ENCODE peak calls at places on chromosome 5, in ten cellular contexts. One of them, this sample, is unnamed.

GRCh38 chr5:118705931-118706330 is 282.4 kb downstream of the DTWD2 start:
- DNase-seq in cardiac muscle cell: no peak
- DNase-seq in right atrium auricular region: no peak
- DNase-seq in mucosa of descending colon: no peak
- DNase-seq in left ventricle myocardium inferior: no peak
- DNase-seq in astrocyte of the spinal cord: no peak
- DNase-seq in CD8-positive, alpha-beta T cell: no peak
- DNase-seq in stomach: no peak
- DNase-seq in cardiac fibroblast: no peak
- DNase-seq in heart right ventricle: no peak
- DNase-seq in this sample: no peak

GRCh38 chr5:150289551-150290390 is at the start of gene CAMK2A:
- DNase-seq in cardiac muscle cell: no peak
- DNase-seq in right atrium auricular region: no peak
- DNase-seq in mucosa of descending colon: no peak
- DNase-seq in left ventricle myocardium inferior: no peak
- DNase-seq in astrocyte of the spinal cord: no peak
- DNase-seq in CD8-positive, alpha-beta T cell: no peak
- DNase-seq in stomach: no peak
- DNase-seq in cardiac fibroblast: no peak
- DNase-seq in heart right ventricle: no peak
- DNase-seq in this sample: no peak

GRCh38 chr5:15550502-15551115 is 50.6 kb downstream of the FBXL7 start:
- DNase-seq in cardiac muscle cell: no peak
- DNase-seq in right atrium auricular region: no peak
- DNase-seq in mucosa of descending colon: no peak
- DNase-seq in left ventricle myocardium inferior: peak; percentile 15
- DNase-seq in astrocyte of the spinal cord: no peak
- DNase-seq in CD8-positive, alpha-beta T cell: no peak
- DNase-seq in stomach: no peak
- DNase-seq in cardiac fibroblast: peak; percentile 79
- DNase-seq in heart right ventricle: no peak
- DNase-seq in this sample: peak; percentile 69

GRCh38 chr5:50929174-50929573 is 262.7 kb downstream of the PARP8 start:
- DNase-seq in cardiac muscle cell: no peak
- DNase-seq in right atrium auricular region: no peak
- DNase-seq in mucosa of descending colon: no peak
- DNase-seq in left ventricle myocardium inferior: no peak
- DNase-seq in astrocyte of the spinal cord: no peak
- DNase-seq in CD8-positive, alpha-beta T cell: no peak
- DNase-seq in stomach: no peak
- DNase-seq in cardiac fibroblast: no peak
- DNase-seq in heart right ventricle: no peak
- DNase-seq in this sample: no peak

GRCh38 chr5:78508231-78508765 is 140.3 kb downstream of the LHFPL2 start:
- DNase-seq in cardiac muscle cell: peak; percentile 61
- DNase-seq in right atrium auricular region: no peak
- DNase-seq in mucosa of descending colon: no peak
- DNase-seq in left ventricle myocardium inferior: no peak
- DNase-seq in astrocyte of the spinal cord: no peak
- DNase-seq in CD8-positive, alpha-beta T cell: no peak
- DNase-seq in stomach: no peak
- DNase-seq in cardiac fibroblast: peak; percentile 54
- DNase-seq in heart right ventricle: no peak
- DNase-seq in this sample: no peak

GRCh38 chr5:109907751-109908150 is 218.0 kb downstream of the MAN2A1 start:
- DNase-seq in cardiac muscle cell: no peak
- DNase-seq in right atrium auricular region: no peak
- DNase-seq in mucosa of descending colon: no peak
- DNase-seq in left ventricle myocardium inferior: no peak
- DNase-seq in astrocyte of the spinal cord: peak; percentile 64
- DNase-seq in CD8-positive, alpha-beta T cell: no peak
- DNase-seq in stomach: no peak
- DNase-seq in cardiac fibroblast: peak; percentile 59
- DNase-seq in heart right ventricle: no peak
- DNase-seq in this sample: peak; percentile 78

GRCh38 chr5:24816206-24816605 is 171.4 kb upstream of the CDH10 start:
- DNase-seq in cardiac muscle cell: no peak
- DNase-seq in right atrium auricular region: no peak
- DNase-seq in mucosa of descending colon: no peak
- DNase-seq in left ventricle myocardium inferior: no peak
- DNase-seq in astrocyte of the spinal cord: peak; percentile 1
- DNase-seq in CD8-positive, alpha-beta T cell: no peak
- DNase-seq in stomach: no peak
- DNase-seq in cardiac fibroblast: no peak
- DNase-seq in heart right ventricle: no peak
- DNase-seq in this sample: no peak

GRCh38 chr5:145619806-145620205 is 215.3 kb downstream of the PRELID2 start:
- DNase-seq in cardiac muscle cell: no peak
- DNase-seq in right atrium auricular region: no peak
- DNase-seq in mucosa of descending colon: no peak
- DNase-seq in left ventricle myocardium inferior: no peak
- DNase-seq in astrocyte of the spinal cord: no peak
- DNase-seq in CD8-positive, alpha-beta T cell: no peak
- DNase-seq in stomach: no peak
- DNase-seq in cardiac fibroblast: no peak
- DNase-seq in heart right ventricle: no peak
- DNase-seq in this sample: no peak

GRCh38 chr5:103918668-103919367 is 356.2 kb upstream of the NUDT12 start:
- DNase-seq in cardiac muscle cell: no peak
- DNase-seq in right atrium auricular region: no peak
- DNase-seq in mucosa of descending colon: no peak
- DNase-seq in left ventricle myocardium inferior: no peak
- DNase-seq in astrocyte of the spinal cord: peak; percentile 80
- DNase-seq in CD8-positive, alpha-beta T cell: no peak
- DNase-seq in stomach: no peak
- DNase-seq in cardiac fibroblast: no peak
- DNase-seq in heart right ventricle: no peak
- DNase-seq in this sample: no peak

GRCh38 chr5:125695994-125696679 is 727.1 kb upstream of the GRAMD2B start:
- DNase-seq in cardiac muscle cell: no peak
- DNase-seq in right atrium auricular region: no peak
- DNase-seq in mucosa of descending colon: no peak
- DNase-seq in left ventricle myocardium inferior: no peak
- DNase-seq in astrocyte of the spinal cord: peak; percentile 70
- DNase-seq in CD8-positive, alpha-beta T cell: no peak
- DNase-seq in stomach: no peak
- DNase-seq in cardiac fibroblast: peak; percentile 43
- DNase-seq in heart right ventricle: no peak
- DNase-seq in this sample: peak; percentile 76

GRCh38 chr5:156402387-156402921 is 75.5 kb downstream of the SGCD start:
- DNase-seq in cardiac muscle cell: no peak
- DNase-seq in right atrium auricular region: no peak
- DNase-seq in mucosa of descending colon: no peak
- DNase-seq in left ventricle myocardium inferior: no peak
- DNase-seq in astrocyte of the spinal cord: no peak
- DNase-seq in CD8-positive, alpha-beta T cell: peak; percentile 4
- DNase-seq in stomach: no peak
- DNase-seq in cardiac fibroblast: no peak
- DNase-seq in heart right ventricle: no peak
- DNase-seq in this sample: no peak

GRCh38 chr5:52560366-52560765 is 227.3 kb upstream of the ITGA1 start:
- DNase-seq in cardiac muscle cell: peak; percentile 31
- DNase-seq in right atrium auricular region: no peak
- DNase-seq in mucosa of descending colon: no peak
- DNase-seq in left ventricle myocardium inferior: no peak
- DNase-seq in astrocyte of the spinal cord: peak; percentile 4
- DNase-seq in CD8-positive, alpha-beta T cell: no peak
- DNase-seq in stomach: no peak
- DNase-seq in cardiac fibroblast: no peak
- DNase-seq in heart right ventricle: no peak
- DNase-seq in this sample: peak; percentile 6
- TF ChIP-seq CTCF in cardiac muscle cell: no peak
- TF ChIP-seq CTCF in right atrium auricular region: no peak
- TF ChIP-seq CTCF in mucosa of descending colon: no peak
- TF ChIP-seq CTCF in left ventricle myocardium inferior: no peak
- TF ChIP-seq CTCF in astrocyte of the spinal cord: no peak
- TF ChIP-seq CTCF in CD8-positive, alpha-beta T cell: no peak
- TF ChIP-seq CTCF in stomach: no peak
- TF ChIP-seq CTCF in cardiac fibroblast: no peak
- TF ChIP-seq CTCF in heart right ventricle: no peak
- TF ChIP-seq CTCF in this sample: no peak

GRCh38 chr5:98455660-98456059 is 317.8 kb upstream of the RGMB start:
- DNase-seq in cardiac muscle cell: no peak
- DNase-seq in right atrium auricular region: no peak
- DNase-seq in mucosa of descending colon: no peak
- DNase-seq in left ventricle myocardium inferior: no peak
- DNase-seq in astrocyte of the spinal cord: peak; percentile 59
- DNase-seq in CD8-positive, alpha-beta T cell: no peak
- DNase-seq in stomach: no peak
- DNase-seq in cardiac fibroblast: peak; percentile 17
- DNase-seq in heart right ventricle: no peak
- DNase-seq in this sample: peak; percentile 88

GRCh38 chr5:98454407-98454806 is 319.1 kb upstream of the RGMB start:
- DNase-seq in cardiac muscle cell: no peak
- DNase-seq in right atrium auricular region: no peak
- DNase-seq in mucosa of descending colon: no peak
- DNase-seq in left ventricle myocardium inferior: no peak
- DNase-seq in astrocyte of the spinal cord: peak; percentile 27
- DNase-seq in CD8-positive, alpha-beta T cell: no peak
- DNase-seq in stomach: no peak
- DNase-seq in cardiac fibroblast: peak; percentile 43
- DNase-seq in heart right ventricle: no peak
- DNase-seq in this sample: peak; percentile 58

GRCh38 chr5:98458004-98458403 is 315.5 kb upstream of the RGMB start:
- DNase-seq in cardiac muscle cell: no peak
- DNase-seq in right atrium auricular region: no peak
- DNase-seq in mucosa of descending colon: no peak
- DNase-seq in left ventricle myocardium inferior: no peak
- DNase-seq in astrocyte of the spinal cord: peak; percentile 92
- DNase-seq in CD8-positive, alpha-beta T cell: no peak
- DNase-seq in stomach: no peak
- DNase-seq in cardiac fibroblast: peak; percentile 41
- DNase-seq in heart right ventricle: no peak
- DNase-seq in this sample: peak; percentile 65

GRCh38 chr5:98453309-98453708 is 320.2 kb upstream of the RGMB start:
- DNase-seq in cardiac muscle cell: no peak
- DNase-seq in right atrium auricular region: no peak
- DNase-seq in mucosa of descending colon: no peak
- DNase-seq in left ventricle myocardium inferior: no peak
- DNase-seq in astrocyte of the spinal cord: no peak
- DNase-seq in CD8-positive, alpha-beta T cell: no peak
- DNase-seq in stomach: no peak
- DNase-seq in cardiac fibroblast: no peak
- DNase-seq in heart right ventricle: no peak
- DNase-seq in this sample: no peak

DNA sequence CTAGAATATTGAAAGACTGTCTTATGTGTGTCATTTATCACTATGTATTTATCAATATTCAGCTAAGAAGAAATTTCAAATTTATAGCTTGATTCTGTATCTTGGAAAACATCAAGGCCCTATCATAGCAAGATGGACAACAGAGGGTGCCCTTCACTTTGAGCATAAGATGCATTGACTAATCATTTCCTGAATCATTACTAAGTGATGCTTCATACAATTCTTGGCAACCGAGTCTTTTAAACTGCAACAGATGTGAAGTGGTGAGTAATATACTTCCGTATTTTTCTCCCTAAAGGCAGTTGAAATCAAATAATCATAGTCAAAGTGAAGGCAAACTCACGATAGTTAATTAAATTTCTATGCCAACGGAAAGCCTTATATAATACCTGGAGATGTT is 318.6 kb upstream of the RGMB start:
- DNase-seq in cardiac muscle cell: no peak
- DNase-seq in right atrium auricular region: no peak
- DNase-seq in mucosa of descending colon: no peak
- DNase-seq in left ventricle myocardium inferior: no peak
- DNase-seq in astrocyte of the spinal cord: peak; percentile 93
- DNase-seq in CD8-positive, alpha-beta T cell: no peak
- DNase-seq in stomach: no peak
- DNase-seq in cardiac fibroblast: peak; percentile 84
- DNase-seq in heart right ventricle: no peak
- DNase-seq in this sample: peak; percentile 89
- H3K4me3 ChIP-seq in cardiac muscle cell: no peak overlapping the region
- H3K4me3 ChIP-seq in right atrium auricular region: no peak overlapping the region
- H3K4me3 ChIP-seq in mucosa of descending colon: no peak overlapping the region
- H3K4me3 ChIP-seq in left ventricle myocardium inferior: no peak overlapping the region
- H3K4me3 ChIP-seq in astrocyte of the spinal cord: no peak overlapping the region
- H3K4me3 ChIP-seq in CD8-positive, alpha-beta T cell: no peak overlapping the region
- H3K4me3 ChIP-seq in stomach: no peak overlapping the region
- H3K4me3 ChIP-seq in cardiac fibroblast: peak overlapping the region; percentile 28
- H3K4me3 ChIP-seq in heart right ventricle: no peak overlapping the region
- H3K4me3 ChIP-seq in this sample: peak overlapping the region; percentile 31

GRCh38 chr5:173919443-173919842 is 31.3 kb downstream of the CPEB4 start:
- DNase-seq in cardiac muscle cell: no peak
- DNase-seq in right atrium auricular region: no peak
- DNase-seq in mucosa of descending colon: no peak
- DNase-seq in left ventricle myocardium inferior: no peak
- DNase-seq in astrocyte of the spinal cord: no peak
- DNase-seq in CD8-positive, alpha-beta T cell: no peak
- DNase-seq in stomach: no peak
- DNase-seq in cardiac fibroblast: peak; percentile 20
- DNase-seq in heart right ventricle: no peak
- DNase-seq in this sample: no peak

GRCh38 chr5:173920024-173920753 is 32.0 kb downstream of the CPEB4 start:
- DNase-seq in cardiac muscle cell: peak; percentile 60
- DNase-seq in right atrium auricular region: no peak
- DNase-seq in mucosa of descending colon: no peak
- DNase-seq in left ventricle myocardium inferior: no peak
- DNase-seq in astrocyte of the spinal cord: no peak
- DNase-seq in CD8-positive, alpha-beta T cell: no peak
- DNase-seq in stomach: no peak
- DNase-seq in cardiac fibroblast: peak; percentile 32
- DNase-seq in heart right ventricle: no peak
- DNase-seq in this sample: peak; percentile 47

GRCh38 chr5:173915310-173916005 is 27.3 kb downstream of the CPEB4 start:
- DNase-seq in cardiac muscle cell: peak; percentile 60
- DNase-seq in right atrium auricular region: no peak
- DNase-seq in mucosa of descending colon: no peak
- DNase-seq in left ventricle myocardium inferior: no peak
- DNase-seq in astrocyte of the spinal cord: no peak
- DNase-seq in CD8-positive, alpha-beta T cell: no peak
- DNase-seq in stomach: no peak
- DNase-seq in cardiac fibroblast: no peak
- DNase-seq in heart right ventricle: no peak
- DNase-seq in this sample: peak; percentile 48

GRCh38 chr5:173916233-173916632 is 28.1 kb downstream of the CPEB4 start:
- DNase-seq in cardiac muscle cell: no peak
- DNase-seq in right atrium auricular region: no peak
- DNase-seq in mucosa of descending colon: no peak
- DNase-seq in left ventricle myocardium inferior: no peak
- DNase-seq in astrocyte of the spinal cord: no peak
- DNase-seq in CD8-positive, alpha-beta T cell: no peak
- DNase-seq in stomach: no peak
- DNase-seq in cardiac fibroblast: no peak
- DNase-seq in heart right ventricle: no peak
- DNase-seq in this sample: no peak

GRCh38 chr5:173917788-173918786 is 29.9 kb downstream of the CPEB4 start:
- DNase-seq in cardiac muscle cell: peak; percentile 76
- DNase-seq in right atrium auricular region: no peak
- DNase-seq in mucosa of descending colon: peak; percentile 70
- DNase-seq in left ventricle myocardium inferior: no peak
- DNase-seq in astrocyte of the spinal cord: peak; percentile 95
- DNase-seq in CD8-positive, alpha-beta T cell: peak; percentile 18
- DNase-seq in stomach: peak; percentile 54
- DNase-seq in cardiac fibroblast: peak; percentile 91
- DNase-seq in heart right ventricle: peak; percentile 34
- DNase-seq in this sample: peak; percentile 74
- TF ChIP-seq CTCF in cardiac muscle cell: no peak
- TF ChIP-seq CTCF in right atrium auricular region: no peak
- TF ChIP-seq CTCF in mucosa of descending colon: no peak
- TF ChIP-seq CTCF in left ventricle myocardium inferior: no peak
- TF ChIP-seq CTCF in astrocyte of the spinal cord: no peak
- TF ChIP-seq CTCF in CD8-positive, alpha-beta T cell: no peak
- TF ChIP-seq CTCF in stomach: no peak
- TF ChIP-seq CTCF in cardiac fibroblast: no peak
- TF ChIP-seq CTCF in heart right ventricle: no peak
- TF ChIP-seq CTCF in this sample: no peak

GRCh38 chr5:95734156-95734555 is 3.0 kb downstream of the RHOBTB3 start:
- DNase-seq in cardiac muscle cell: no peak
- DNase-seq in right atrium auricular region: no peak
- DNase-seq in mucosa of descending colon: no peak
- DNase-seq in left ventricle myocardium inferior: no peak
- DNase-seq in astrocyte of the spinal cord: no peak
- DNase-seq in CD8-positive, alpha-beta T cell: no peak
- DNase-seq in stomach: no peak
- DNase-seq in cardiac fibroblast: no peak
- DNase-seq in heart right ventricle: no peak
- DNase-seq in this sample: no peak
- H3K4me3 ChIP-seq in cardiac muscle cell: peak overlapping the region; percentile 96
- H3K4me3 ChIP-seq in right atrium auricular region: peak overlapping the region; percentile 70
- H3K4me3 ChIP-seq in mucosa of descending colon: no peak overlapping the region
- H3K4me3 ChIP-seq in left ventricle myocardium inferior: peak overlapping the region; percentile 89
- H3K4me3 ChIP-seq in astrocyte of the spinal cord: peak overlapping the region; percentile 90
- H3K4me3 ChIP-seq in CD8-positive, alpha-beta T cell: no peak overlapping the region
- H3K4me3 ChIP-seq in stomach: peak overlapping the region; percentile 74
- H3K4me3 ChIP-seq in cardiac fibroblast: peak overlapping the region; percentile 91
- H3K4me3 ChIP-seq in heart right ventricle: no peak overlapping the region
- H3K4me3 ChIP-seq in this sample: peak overlapping the region; percentile 87

This sample was measured in foreskin fibroblast.